ENCODE peak calls at places on chromosome 20, in six cellular contexts. One of them, this sample, is unnamed.

GRCh38 chr20:41480054-41480770 is 113.6 kb upstream of the EMILIN3 start:
- DNase-seq in GM12878: no peak
- DNase-seq in GM12891: no peak
- DNase-seq in HepG2: no peak
- DNase-seq in K562: no peak
- DNase-seq in H1: no peak
- DNase-seq in this sample: no peak

GRCh38 chr20:18004389-18005031 is 35.7 kb downstream of the MGME1 start:
- DNase-seq in HepG2: peak
- DNase-seq in H1: no peak
- DNase-seq in GM12878: no peak
- DNase-seq in K562: no peak
- DNase-seq in GM12891: no peak
- DNase-seq in this sample: no peak

GRCh38 chr20:8812818-8813217 is 256.1 kb upstream of the PLCB4 start:
- DNase-seq in K562: no peak
- DNase-seq in GM12891: no peak
- DNase-seq in HepG2: no peak
- DNase-seq in H1: peak
- DNase-seq in GM12878: no peak
- DNase-seq in this sample: no peak

GRCh38 chr20:56289652-56290051 is 41.1 kb downstream of the MC3R start:
- DNase-seq in K562: no peak
- DNase-seq in HepG2: no peak
- DNase-seq in GM12878: no peak
- DNase-seq in GM12891: no peak
- DNase-seq in H1: no peak
- DNase-seq in this sample: no peak

GRCh38 chr20:9110365-9110764 is 41.5 kb downstream of the PLCB4 start:
- DNase-seq in GM12878: no peak
- DNase-seq in H1: no peak
- DNase-seq in GM12891: no peak
- DNase-seq in K562: no peak
- DNase-seq in HepG2: no peak
- DNase-seq in this sample: no peak

GRCh38 chr20:21607971-21608735 is 94.3 kb upstream of the NKX2-2 start:
- DNase-seq in HepG2: no peak
- DNase-seq in H1: no peak
- DNase-seq in GM12878: no peak
- DNase-seq in K562: no peak
- DNase-seq in GM12891: no peak
- DNase-seq in this sample: no peak

GRCh38 chr20:23923891-23924435 is 44.4 kb upstream of the CST5 start:
- DNase-seq in K562: no peak
- DNase-seq in GM12891: no peak
- DNase-seq in H1: no peak
- DNase-seq in HepG2: no peak
- DNase-seq in GM12878: no peak
- DNase-seq in this sample: no peak

GRCh38 chr20:8388146-8388545 is 256.1 kb downstream of the PLCB1 start:
- DNase-seq in HepG2: no peak
- DNase-seq in H1: no peak
- DNase-seq in K562: no peak
- DNase-seq in GM12891: no peak
- DNase-seq in GM12878: no peak
- DNase-seq in this sample: no peak

GRCh38 chr20:1944345-1945099 is 49.3 kb downstream of the SIRPA start:
- DNase-seq in GM12878: no peak
- DNase-seq in HepG2: no peak
- DNase-seq in H1: no peak
- DNase-seq in GM12891: no peak
- DNase-seq in K562: no peak
- DNase-seq in this sample: no peak

GRCh38 chr20:4748847-4749246 is 27.1 kb downstream of the PRND start:
- DNase-seq in H1: no peak
- DNase-seq in K562: no peak
- DNase-seq in GM12891: no peak
- DNase-seq in GM12878: no peak
- DNase-seq in HepG2: no peak
- DNase-seq in this sample: no peak

GRCh38 chr20:63534831-63535651 is 2.1 kb downstream of the PTK6 start:
- DNase-seq in HepG2: no peak
- DNase-seq in H1: no peak
- DNase-seq in GM12891: no peak
- DNase-seq in GM12878: no peak
- DNase-seq in K562: peak
- DNase-seq in this sample: no peak

GRCh38 chr20:9543214-9543613 is 28.8 kb downstream of the LAMP5 start:
- DNase-seq in GM12891: no peak
- DNase-seq in GM12878: no peak
- DNase-seq in H1: no peak
- DNase-seq in HepG2: no peak
- DNase-seq in K562: no peak
- DNase-seq in this sample: no peak

GRCh38 chr20:63128367-63128766 is 87.6 kb downstream of the YTHDF1 start:
- DNase-seq in HepG2: no peak
- DNase-seq in GM12891: no peak
- DNase-seq in K562: no peak
- DNase-seq in GM12878: no peak
- DNase-seq in H1: no peak
- DNase-seq in this sample: no peak

GRCh38 chr20:32965581-32966373 is 38.5 kb downstream of the SUN5 start:
- DNase-seq in HepG2: no peak
- DNase-seq in H1: peak
- DNase-seq in K562: no peak
- DNase-seq in GM12878: no peak
- DNase-seq in GM12891: no peak
- DNase-seq in this sample: no peak

DNA sequence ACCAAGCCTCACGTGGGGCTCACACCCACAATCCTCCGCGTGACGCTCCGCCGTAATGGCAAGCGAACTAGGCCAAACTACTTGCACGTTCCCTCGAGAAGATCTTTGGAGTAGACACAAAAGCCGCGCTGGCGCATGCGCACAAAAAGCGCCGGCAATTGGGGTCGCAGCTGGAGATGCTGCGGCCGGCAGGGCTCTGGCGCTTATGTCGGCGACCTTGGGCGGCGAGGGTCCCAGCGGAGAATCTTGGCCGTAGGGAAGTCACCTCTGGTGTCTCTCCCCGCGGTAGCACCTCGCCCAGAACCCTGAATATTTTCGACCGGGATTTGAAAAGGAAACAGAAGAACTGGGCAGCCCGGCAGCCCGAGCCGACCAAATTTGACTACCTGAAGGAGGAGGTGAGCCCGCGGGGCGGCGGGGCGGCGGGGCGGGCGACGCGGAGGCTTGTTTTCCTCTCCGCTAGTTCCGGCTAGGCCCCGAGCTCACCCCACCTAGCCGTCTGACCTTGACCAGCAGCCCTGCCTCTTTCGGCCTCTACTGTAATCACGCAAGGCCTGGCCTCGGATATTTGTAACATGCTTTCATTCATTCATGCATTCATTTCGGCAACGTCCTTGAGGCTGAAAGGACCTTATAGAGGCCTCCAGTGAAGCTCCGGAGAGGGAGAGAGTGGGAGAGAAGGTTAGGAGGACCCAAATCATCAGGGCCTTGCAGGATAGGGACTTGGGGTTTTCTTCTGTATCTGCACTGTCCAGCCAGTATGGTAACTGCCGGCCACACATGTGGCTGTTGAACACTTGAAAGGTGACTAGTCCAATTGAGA is at the start of the genes ESF1 and NDUFAF5:
- DNase-seq in GM12891: peak
- DNase-seq in GM12878: peak
- DNase-seq in HepG2: peak
- DNase-seq in H1: peak
- DNase-seq in K562: peak
- DNase-seq in this sample: peak
- TF ChIP-seq POLR2A in GM12891: no peak
- TF ChIP-seq POLR2A in GM12878: peak
- TF ChIP-seq POLR2A in HepG2: peak
- TF ChIP-seq POLR2A in H1: peak
- TF ChIP-seq POLR2A in K562: peak
- TF ChIP-seq POLR2A in this sample: peak

DNA sequence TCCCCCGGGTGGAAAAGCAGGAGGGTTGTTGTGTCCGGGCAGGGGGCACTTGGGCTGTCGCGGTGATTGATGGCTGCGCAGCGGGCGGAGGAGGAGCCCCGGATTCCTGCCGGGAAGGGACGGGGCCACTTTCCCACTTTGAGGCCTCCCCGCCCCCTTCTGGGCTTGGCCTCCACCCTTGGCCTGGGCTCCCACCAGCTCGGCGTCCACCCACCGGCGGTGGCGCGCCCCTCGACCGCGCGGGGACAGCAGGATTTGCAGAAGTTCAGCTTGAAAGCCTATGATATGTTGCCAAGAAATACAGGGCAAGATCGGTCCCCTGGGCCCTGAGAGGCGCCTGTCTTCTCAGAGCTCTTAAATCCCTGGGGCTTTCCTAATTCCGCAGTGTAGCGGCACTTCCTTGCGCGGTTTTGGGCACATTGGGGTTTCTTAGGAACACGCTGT is 852 bp downstream of the RIN2 start:
- DNase-seq in GM12878: no peak
- DNase-seq in HepG2: peak
- DNase-seq in GM12891: no peak
- DNase-seq in K562: no peak
- DNase-seq in H1: peak
- DNase-seq in this sample: no peak
- TF ChIP-seq TAF1 in GM12878: no peak
- TF ChIP-seq TAF1 in HepG2: no peak
- TF ChIP-seq TAF1 in GM12891: no peak
- TF ChIP-seq TAF1 in K562: no peak
- TF ChIP-seq TAF1 in H1: no peak
- TF ChIP-seq TAF1 in this sample: no peak

GRCh38 chr20:45997187-45997586 is 11.5 kb upstream of the MMP9 start:
- DNase-seq in HepG2: no peak
- DNase-seq in H1: no peak
- DNase-seq in GM12891: no peak
- DNase-seq in GM12878: no peak
- DNase-seq in K562: no peak
- DNase-seq in this sample: no peak

GRCh38 chr20:45994761-45995160 is 13.9 kb upstream of the MMP9 start:
- DNase-seq in H1: no peak
- DNase-seq in K562: no peak
- DNase-seq in GM12891: no peak
- DNase-seq in HepG2: no peak
- DNase-seq in GM12878: no peak
- DNase-seq in this sample: no peak

GRCh38 chr20:45991616-45992015 is 17.1 kb upstream of the MMP9 start:
- DNase-seq in GM12878: no peak
- DNase-seq in K562: no peak
- DNase-seq in GM12891: no peak
- DNase-seq in H1: no peak
- DNase-seq in HepG2: no peak
- DNase-seq in this sample: no peak

GRCh38 chr20:45995213-45996097 is 13.3 kb upstream of the MMP9 start:
- DNase-seq in K562: no peak
- DNase-seq in GM12891: no peak
- DNase-seq in GM12878: no peak
- DNase-seq in H1: no peak
- DNase-seq in HepG2: no peak
- DNase-seq in this sample: no peak

GRCh38 chr20:45993197-45993951 is 15.3 kb upstream of the MMP9 start:
- DNase-seq in K562: no peak
- DNase-seq in GM12878: no peak
- DNase-seq in HepG2: peak
- DNase-seq in H1: no peak
- DNase-seq in GM12891: no peak
- DNase-seq in this sample: no peak
- TF ChIP-seq POLR2AphosphoS5 in K562: no peak
- TF ChIP-seq POLR2AphosphoS5 in GM12878: no peak
- TF ChIP-seq POLR2AphosphoS5 in HepG2: no peak
- TF ChIP-seq POLR2AphosphoS5 in H1: no peak
- TF ChIP-seq POLR2AphosphoS5 in GM12891: no peak
- TF ChIP-seq POLR2AphosphoS5 in this sample: no peak

GRCh38 chr20:58660855-58661254 is 9.8 kb downstream of the STX16 start:
- DNase-seq in GM12878: no peak
- DNase-seq in H1: peak
- DNase-seq in HepG2: no peak
- DNase-seq in K562: no peak
- DNase-seq in GM12891: no peak
- DNase-seq in this sample: no peak
- TF ChIP-seq POLR2A in GM12878: no peak
- TF ChIP-seq POLR2A in H1: no peak
- TF ChIP-seq POLR2A in HepG2: no peak
- TF ChIP-seq POLR2A in K562: no peak
- TF ChIP-seq POLR2A in GM12891: no peak
- TF ChIP-seq POLR2A in this sample: no peak

DNA sequence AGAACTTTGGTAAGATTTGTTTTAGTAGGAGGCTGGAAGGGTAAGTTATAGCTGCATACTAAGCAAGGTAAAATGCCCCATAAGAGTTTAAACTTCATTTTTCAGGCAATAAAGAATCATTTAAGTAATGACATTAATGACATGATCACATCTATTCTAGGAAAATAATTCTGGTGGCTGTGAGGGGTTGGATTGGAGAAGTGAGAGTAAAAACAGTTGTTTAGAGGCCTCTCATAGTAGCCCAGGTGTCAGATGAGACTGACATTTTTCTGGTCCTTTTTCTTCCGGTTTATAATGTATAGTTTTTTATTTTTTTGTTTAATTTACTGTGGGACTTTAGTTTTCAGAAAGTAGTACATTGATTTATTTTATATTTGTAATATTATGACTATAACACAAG is 40.8 kb downstream of the ITCH start:
- DNase-seq in H1: no peak
- DNase-seq in HepG2: no peak
- DNase-seq in GM12891: peak
- DNase-seq in K562: no peak
- DNase-seq in GM12878: no peak
- DNase-seq in this sample: peak
- TF ChIP-seq TAF1 in H1: no peak
- TF ChIP-seq TAF1 in HepG2: no peak
- TF ChIP-seq TAF1 in GM12891: no peak
- TF ChIP-seq TAF1 in K562: no peak
- TF ChIP-seq TAF1 in GM12878: no peak
- TF ChIP-seq TAF1 in this sample: no peak

DNA sequence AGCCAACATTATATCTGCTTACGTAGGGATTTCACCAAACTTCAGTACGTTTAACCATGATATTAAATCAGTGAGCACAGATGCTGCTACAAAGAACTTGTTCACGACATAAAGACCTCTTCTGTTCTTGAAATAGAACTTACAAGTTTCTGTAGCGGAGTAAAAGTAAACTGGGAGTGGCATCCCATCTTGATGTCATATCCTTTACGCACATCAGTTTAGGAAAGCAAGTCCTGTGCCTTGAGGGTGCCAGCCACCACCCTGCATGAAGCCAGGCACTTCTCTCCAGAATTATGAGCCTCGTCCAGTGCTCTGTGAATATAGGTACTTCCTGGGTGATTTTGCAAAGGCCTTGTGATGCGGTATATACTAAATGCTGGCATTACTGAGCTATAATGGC is 122.6 kb downstream of the BTBD3 start:
- DNase-seq in H1: no peak
- DNase-seq in GM12891: no peak
- DNase-seq in HepG2: no peak
- DNase-seq in GM12878: no peak
- DNase-seq in K562: no peak
- DNase-seq in this sample: no peak
- TF ChIP-seq POLR2AphosphoS5 in H1: no peak
- TF ChIP-seq POLR2AphosphoS5 in GM12891: no peak
- TF ChIP-seq POLR2AphosphoS5 in HepG2: no peak
- TF ChIP-seq POLR2AphosphoS5 in GM12878: no peak
- TF ChIP-seq POLR2AphosphoS5 in K562: no peak
- TF ChIP-seq POLR2AphosphoS5 in this sample: no peak